ENCODE peak calls at places on chromosomes 13 and 19, in four cellular contexts. One of them, this sample, is unnamed.

GRCh38 chr13:35957174-35957867 is 173.9 kb downstream of the DCLK1 start:
- DNase-seq in K562: no peak
- DNase-seq in H1: no peak
- DNase-seq in GM12878: no peak
- DNase-seq in this sample: no peak

GRCh38 chr13:74251778-74252519 is 117.7 kb upstream of the KLF12 start:
- DNase-seq in GM12878: no peak
- DNase-seq in K562: no peak
- DNase-seq in H1: no peak
- DNase-seq in this sample: no peak

GRCh38 chr19:51259348-51260245 is 8.7 kb downstream of the SIGLECL1 start:
- DNase-seq in H1: peak
- DNase-seq in GM12878: peak
- DNase-seq in K562: peak
- DNase-seq in this sample: peak

GRCh38 chr19:18338471-18339001 is 1.9 kb upstream of the PGPEP1 start:
- DNase-seq in K562: no peak
- DNase-seq in H1: no peak
- DNase-seq in GM12878: no peak
- DNase-seq in this sample: no peak

GRCh38 chr19:35264281-35265125 is 4.3 kb upstream of the USF2 start:
- DNase-seq in H1: no peak
- DNase-seq in K562: no peak
- DNase-seq in GM12878: no peak
- DNase-seq in this sample: no peak

GRCh38 chr19:5673752-5674151 is 6.6 kb downstream of the MICOS13 start:
- DNase-seq in H1: no peak
- DNase-seq in K562: no peak
- DNase-seq in GM12878: no peak
- DNase-seq in this sample: no peak

GRCh38 chr19:19538077-19538764 is at the start of gene CILP2:
- DNase-seq in H1: peak
- DNase-seq in GM12878: no peak
- DNase-seq in K562: no peak
- DNase-seq in this sample: no peak

GRCh38 chr13:90416519-90416918 is 931.0 kb upstream of the MIR17HG start:
- DNase-seq in GM12878: no peak
- DNase-seq in H1: no peak
- DNase-seq in K562: no peak
- DNase-seq in this sample: no peak

GRCh38 chr19:1045247-1045603 is 5.3 kb downstream of the ABCA7 start:
- DNase-seq in K562: peak
- DNase-seq in GM12878: no peak
- DNase-seq in H1: peak
- DNase-seq in this sample: peak

GRCh38 chr19:14563590-14563926 is 8.3 kb downstream of the NDUFB7 start:
- DNase-seq in H1: peak
- DNase-seq in K562: no peak
- DNase-seq in GM12878: no peak
- DNase-seq in this sample: no peak

GRCh38 chr19:46725859-46726393 is 9.0 kb upstream of the PRKD2 start:
- DNase-seq in H1: no peak
- DNase-seq in GM12878: no peak
- DNase-seq in K562: no peak
- DNase-seq in this sample: no peak

GRCh38 chr19:56942749-56943148 is 102.2 kb upstream of the PEG3 start:
- DNase-seq in GM12878: no peak
- DNase-seq in H1: no peak
- DNase-seq in K562: peak
- DNase-seq in this sample: no peak

GRCh38 chr13:29676941-29677452 is 81.5 kb upstream of the SLC7A1 start:
- DNase-seq in GM12878: no peak
- DNase-seq in K562: no peak
- DNase-seq in H1: no peak
- DNase-seq in this sample: no peak

GRCh38 chr13:25372275-25373081 is 704 bp downstream of the ATP8A2 start:
- DNase-seq in K562: no peak
- DNase-seq in GM12878: no peak
- DNase-seq in H1: peak
- DNase-seq in this sample: no peak

GRCh38 chr19:11435833-11436313 is 438 bp downstream of the PRKCSH start:
- DNase-seq in H1: no peak
- DNase-seq in K562: peak
- DNase-seq in GM12878: no peak
- DNase-seq in this sample: no peak

GRCh38 chr13:80341098-80341701 is at the start of gene SPRY2:
- DNase-seq in K562: peak
- DNase-seq in H1: peak
- DNase-seq in GM12878: no peak
- DNase-seq in this sample: peak

GRCh38 chr19:34733826-34734600 is at the start of gene ZNF181:
- DNase-seq in GM12878: peak
- DNase-seq in K562: peak
- DNase-seq in H1: peak
- DNase-seq in this sample: peak

GRCh38 chr13:31174018-31174417 is 12.3 kb upstream of the HSPH1 start:
- DNase-seq in K562: no peak
- DNase-seq in GM12878: no peak
- DNase-seq in H1: no peak
- DNase-seq in this sample: no peak

GRCh38 chr13:20873348-20873747 is 29.2 kb downstream of the XPO4 start:
- DNase-seq in GM12878: no peak
- DNase-seq in H1: no peak
- DNase-seq in K562: no peak
- DNase-seq in this sample: no peak

GRCh38 chr13:99425485-99426341 is 75.6 kb upstream of the TM9SF2 start:
- DNase-seq in H1: no peak
- DNase-seq in K562: no peak
- DNase-seq in GM12878: peak
- DNase-seq in this sample: no peak

GRCh38 chr13:46679369-46680180 is 117.4 kb downstream of the ESD start:
- DNase-seq in K562: no peak
- DNase-seq in H1: no peak
- DNase-seq in GM12878: peak
- DNase-seq in this sample: no peak

GRCh38 chr19:41694831-41695635 is 7.0 kb upstream of the CEACAM7 start:
- DNase-seq in H1: no peak
- DNase-seq in K562: no peak
- DNase-seq in GM12878: no peak
- DNase-seq in this sample: no peak

GRCh38 chr13:59997976-59998375 is 165.8 kb downstream of the DIAPH3 start:
- DNase-seq in K562: no peak
- DNase-seq in GM12878: no peak
- DNase-seq in H1: no peak
- DNase-seq in this sample: no peak

GRCh38 chr13:48950507-48950886 is 25.2 kb upstream of the FNDC3A start:
- DNase-seq in GM12878: no peak
- DNase-seq in K562: no peak
- DNase-seq in H1: no peak
- DNase-seq in this sample: peak

GRCh38 chr13:66128692-66129269 is 1101.4 kb downstream of the PCDH9 start:
- DNase-seq in H1: no peak
- DNase-seq in K562: no peak
- DNase-seq in GM12878: no peak
- DNase-seq in this sample: no peak

GRCh38 chr19:6667114-6667627 is 2.8 kb downstream of the TNFSF14 start:
- DNase-seq in GM12878: no peak
- DNase-seq in H1: no peak
- DNase-seq in K562: peak
- DNase-seq in this sample: no peak

GRCh38 chr19:3096267-3096901 is 2.2 kb downstream of the GNA11 start:
- DNase-seq in H1: no peak
- DNase-seq in GM12878: no peak
- DNase-seq in K562: no peak
- DNase-seq in this sample: no peak

GRCh38 chr19:3095375-3096191 is 1.4 kb downstream of the GNA11 start:
- DNase-seq in GM12878: no peak
- DNase-seq in H1: peak
- DNase-seq in K562: peak
- DNase-seq in this sample: no peak

GRCh38 chr19:3097442-3097871 is 3.3 kb downstream of the GNA11 start:
- DNase-seq in H1: no peak
- DNase-seq in K562: no peak
- DNase-seq in GM12878: no peak
- DNase-seq in this sample: no peak

GRCh38 chr19:3096902-3097326 is 2.8 kb downstream of the GNA11 start:
- DNase-seq in GM12878: no peak
- DNase-seq in K562: no peak
- DNase-seq in H1: no peak
- DNase-seq in this sample: no peak

DNA sequence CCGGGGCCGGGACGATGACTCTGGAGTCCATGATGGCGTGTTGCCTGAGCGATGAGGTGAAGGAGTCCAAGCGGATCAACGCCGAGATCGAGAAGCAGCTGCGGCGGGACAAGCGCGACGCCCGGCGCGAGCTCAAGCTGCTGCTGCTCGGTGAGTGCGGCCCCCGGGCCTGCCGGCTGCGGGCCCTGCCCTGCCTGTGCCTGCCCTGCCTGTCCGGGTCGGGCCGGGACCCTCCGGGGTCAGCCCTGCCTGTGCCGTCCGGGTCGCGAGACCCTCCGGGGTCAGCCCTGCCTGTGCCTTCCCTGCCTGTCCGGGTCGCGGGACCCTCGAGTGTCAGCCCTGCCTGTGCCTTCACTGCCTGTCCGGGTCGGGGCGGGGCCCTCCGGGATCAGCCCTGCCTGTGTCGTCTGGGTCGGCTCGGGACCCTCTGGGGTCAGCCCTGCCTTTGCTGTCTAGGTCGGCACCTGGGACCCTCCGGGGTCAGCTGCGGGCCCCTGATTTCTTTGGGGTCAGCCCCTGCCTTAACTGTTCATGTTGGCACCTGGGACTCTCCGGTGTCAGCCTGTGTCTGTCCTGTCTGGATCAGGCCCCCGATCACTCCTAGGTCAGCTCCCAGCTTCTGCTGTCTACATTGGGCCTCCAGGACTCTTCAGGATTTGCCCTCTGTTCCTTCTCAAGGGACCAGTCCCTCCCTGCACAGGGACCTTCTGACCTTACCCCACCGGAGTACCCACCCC is 644 bp downstream of the GNA11 start:
- DNase-seq in K562: peak
- DNase-seq in H1: no peak
- DNase-seq in GM12878: no peak
- DNase-seq in this sample: no peak
- TF ChIP-seq MAX in K562: no peak
- TF ChIP-seq MAX in H1: no peak
- TF ChIP-seq MAX in GM12878: peak
- TF ChIP-seq MAX in this sample: no peak

DNA sequence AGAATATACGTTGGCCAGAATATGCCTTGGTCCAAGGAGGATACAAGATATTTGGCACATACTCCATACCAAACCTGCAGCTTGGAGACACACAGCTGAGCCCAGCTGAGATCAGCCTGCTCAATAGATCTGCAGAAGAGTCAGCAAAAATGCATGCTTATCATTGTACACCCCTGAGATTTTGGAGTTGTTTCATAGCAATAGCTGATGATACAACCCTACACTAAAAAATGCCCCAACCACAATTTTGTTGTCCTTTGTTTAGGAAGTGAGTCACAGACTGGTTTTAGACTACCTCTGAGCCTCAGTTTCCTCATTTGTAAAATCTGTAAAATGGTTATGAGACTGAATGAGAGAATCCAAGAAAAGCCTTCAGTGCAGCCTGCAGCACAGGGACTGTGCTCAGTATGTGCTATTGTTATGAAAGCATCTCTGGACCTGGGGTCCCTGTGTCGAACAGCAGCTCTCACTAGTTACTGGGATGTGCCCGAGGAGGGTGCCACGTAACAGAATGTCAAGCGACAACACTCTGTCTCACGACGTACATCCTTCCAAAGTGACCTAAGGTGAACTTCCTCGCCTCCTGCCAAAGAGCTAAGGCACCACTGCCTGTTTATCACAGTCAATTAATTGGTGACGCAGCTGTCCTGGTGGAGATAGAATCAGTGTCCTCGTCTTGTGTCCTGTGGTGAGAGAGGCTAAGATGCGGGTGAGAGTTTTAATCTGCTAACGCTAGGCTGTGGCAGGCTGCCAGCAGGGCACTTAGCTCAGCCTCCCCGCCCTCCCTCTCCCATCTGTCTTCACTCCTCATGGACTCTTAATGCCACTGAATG is 18.2 kb downstream of the DHRS12 start:
- DNase-seq in GM12878: no peak
- DNase-seq in H1: no peak
- DNase-seq in K562: peak
- DNase-seq in this sample: no peak
- H3K27ac ChIP-seq in GM12878: no peak
- H3K27ac ChIP-seq in H1: no peak
- H3K27ac ChIP-seq in K562: no peak
- H3K27ac ChIP-seq in this sample: no peak

DNA sequence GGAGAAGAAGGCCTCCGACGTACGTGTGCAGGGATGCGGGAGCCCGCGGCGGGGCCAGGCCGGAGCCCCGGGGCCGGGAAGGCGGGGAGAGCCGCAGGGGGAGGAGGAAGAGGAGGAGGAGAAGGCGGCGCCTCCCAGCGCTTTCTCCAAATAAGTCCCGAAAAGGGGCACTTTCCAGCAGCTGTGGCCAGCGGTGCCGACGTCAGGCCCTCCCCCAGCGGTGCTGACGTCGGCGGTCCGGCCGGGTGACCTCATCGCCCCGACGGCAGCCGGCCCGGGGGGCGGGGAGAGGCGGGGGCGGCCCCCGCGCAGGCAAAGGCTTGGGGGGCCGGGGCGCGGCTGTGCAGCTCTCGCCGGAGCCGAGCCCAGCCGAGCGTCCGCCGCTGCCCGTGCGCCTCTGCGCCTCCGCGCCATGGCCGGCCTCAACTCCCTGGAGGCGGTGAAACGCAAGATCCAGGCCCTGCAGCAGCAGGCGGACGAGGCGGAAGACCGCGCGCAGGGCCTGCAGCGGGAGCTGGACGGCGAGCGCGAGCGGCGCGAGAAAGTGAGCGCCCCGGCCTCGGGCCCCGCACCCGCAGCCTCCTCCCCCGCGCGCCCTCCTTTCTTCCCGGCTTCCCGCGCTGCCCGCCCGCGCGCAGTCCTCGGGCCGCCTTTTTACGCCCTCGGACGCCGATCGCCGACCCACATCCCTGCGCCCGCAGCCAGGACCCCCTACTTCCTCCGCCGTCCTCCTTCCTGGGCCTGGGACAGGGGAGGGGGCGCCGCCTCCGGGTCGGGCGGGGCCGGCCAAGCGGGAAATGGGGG is at the start of gene TPM4:
- DNase-seq in H1: peak
- DNase-seq in GM12878: peak
- DNase-seq in K562: peak
- DNase-seq in this sample: peak
- TF ChIP-seq EGR1 in H1: peak
- TF ChIP-seq EGR1 in GM12878: no peak
- TF ChIP-seq EGR1 in K562: peak
- TF ChIP-seq EGR1 in this sample: peak

DNA sequence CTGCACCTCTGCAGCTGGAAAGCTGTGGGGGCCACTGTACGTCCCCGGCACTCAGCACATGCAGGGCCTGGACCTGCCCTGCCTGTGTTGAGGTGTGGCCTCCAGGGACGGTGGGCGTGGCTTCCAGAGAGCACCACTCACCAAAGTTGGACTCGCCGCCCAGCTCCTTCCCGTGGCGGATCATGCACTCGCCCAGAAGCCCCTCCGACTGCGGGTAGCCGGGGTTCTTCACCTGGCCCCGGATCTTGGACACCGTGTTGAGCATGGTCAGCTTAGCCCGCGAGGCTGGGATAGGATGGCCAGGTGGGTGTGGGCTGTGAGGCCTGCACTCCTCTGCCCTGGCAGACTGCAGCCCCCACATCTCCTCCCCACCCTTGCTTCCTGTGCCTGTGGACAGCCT is 22.0 kb downstream of the MPND start:
- DNase-seq in K562: no peak
- DNase-seq in H1: peak
- DNase-seq in GM12878: no peak
- DNase-seq in this sample: no peak
- TF ChIP-seq MAX in K562: no peak
- TF ChIP-seq MAX in H1: no peak
- TF ChIP-seq MAX in GM12878: no peak
- TF ChIP-seq MAX in this sample: no peak